ENCODE peak calls at places on chromosomes 7 and 10, in eight cellular contexts. E, G, W, U, H, C, B and V are unnamed samples.

GRCh38 chr10:113494736-113495135 is 58.1 kb upstream of the HABP2 start:
- DNase-seq in E (no peak), G (no peak), W (no peak), U (no peak), H (no peak), C (no peak), B (no peak), V (no peak)

GRCh38 chr10:77967611-77968022 is 41.1 kb upstream of the DLG5 start:
- DNase-seq in E (no peak), G (no peak), W (no peak), U (no peak), H (no peak), C (no peak), B (no peak), V (no peak)

GRCh38 chr10:18214692-18215563 is 74.7 kb downstream of the CACNB2 start:
- DNase-seq in E (peak), G (no peak), W (peak), U (peak), H (peak), C (no peak), B (no peak), V (peak)

GRCh38 chr7:10225265-10225664 is 748.4 kb upstream of the PHF14 start:
- DNase-seq in E (no peak), G (no peak), W (no peak), U (no peak), H (no peak), C (no peak), B (no peak), V (no peak)

GRCh38 chr7:35839860-35840854 is 39.3 kb downstream of the SEPTIN7 start:
- DNase-seq in E (no peak), G (no peak), W (peak), U (peak), H (no peak), C (no peak), B (peak), V (peak)

GRCh38 chr10:133335238-133336122 is 1.2 kb downstream of the CALY start:
- DNase-seq in E (peak), G (no peak), W (peak), U (no peak), H (peak), C (no peak), B (no peak), V (no peak)

GRCh38 chr10:59865101-59865500 is 41.3 kb downstream of the CCDC6 start:
- DNase-seq in E (peak), G (peak), W (peak), U (peak), H (peak), C (no peak), B (peak), V (peak)

GRCh38 chr10:97580421-97581367 is 3.5 kb upstream of the HOGA1 start:
- DNase-seq in E (no peak), G (no peak), W (no peak), U (no peak), H (no peak), C (no peak), B (no peak), V (no peak)

GRCh38 chr10:45001382-45002148 is 842 bp downstream of the ZNF22 start:
- DNase-seq in E (peak), G (peak), W (peak), U (peak), H (peak), C (peak), B (peak), V (peak)

GRCh38 chr7:135822396-135822795 is 73.8 kb upstream of the FAM180A start:
- DNase-seq in E (no peak), G (no peak), W (no peak), U (no peak), H (no peak), C (no peak), B (no peak), V (no peak)

GRCh38 chr7:17625038-17625437 is 315.3 kb downstream of the SNX13 start:
- DNase-seq in E (no peak), G (no peak), W (peak), U (peak), H (no peak), C (no peak), B (no peak), V (peak)

GRCh38 chr10:80149123-80149522 is 16.6 kb downstream of the PLAC9 start:
- DNase-seq in E (no peak), G (no peak), W (no peak), U (no peak), H (no peak), C (no peak), B (no peak), V (no peak)

DNA sequence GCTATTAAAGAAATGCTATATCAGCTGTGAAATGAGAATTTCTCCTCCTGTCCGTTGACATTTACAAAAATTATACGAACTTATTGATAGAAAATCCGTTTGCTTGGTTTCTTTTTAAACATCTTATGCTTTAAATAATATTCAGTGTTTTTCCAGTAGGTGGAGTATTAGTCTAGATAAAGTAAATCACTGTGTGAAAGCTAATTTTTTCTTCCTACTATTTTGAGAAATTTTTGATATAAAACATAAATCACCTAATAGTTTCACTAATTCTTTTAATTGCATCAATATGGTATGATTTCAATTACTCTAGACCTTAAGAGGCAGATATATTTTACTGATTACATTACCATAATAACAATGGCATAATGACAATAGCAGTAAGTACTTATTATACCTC is 335.2 kb upstream of the C7orf33 start:
- DNase-seq in E (no peak), G (no peak), W (no peak), U (no peak), H (no peak), C (no peak), B (no peak), V (no peak)
- TF ChIP-seq CTCF in E (no peak), G (no peak), W (no peak), U (no peak), H (peak), C (peak), B (peak), V (no peak)

DNA sequence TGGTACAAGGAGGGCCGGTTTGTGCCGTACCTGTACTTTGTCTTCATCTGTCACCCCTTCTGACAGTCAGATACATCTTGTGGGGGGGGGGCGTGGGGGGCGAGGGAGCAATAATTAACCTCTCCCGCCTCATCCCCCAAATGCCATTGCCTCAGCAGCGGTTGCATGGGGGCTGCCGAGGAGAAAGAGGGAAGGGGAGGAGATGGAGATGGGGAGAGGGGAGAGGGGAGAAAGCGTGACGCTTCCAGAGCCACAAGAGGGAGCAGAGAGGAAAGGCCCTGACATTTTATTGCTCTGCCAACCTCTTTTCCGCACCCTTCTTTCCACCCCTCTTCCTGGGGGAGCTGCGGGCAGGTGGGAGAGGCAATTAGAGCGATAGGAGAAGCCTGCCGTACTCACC is 11.8 kb downstream of the KAZALD1 start:
- DNase-seq in E (no peak), G (no peak), W (no peak), U (no peak), H (no peak), C (no peak), B (no peak), V (no peak)
- TF ChIP-seq CTCF in E (no peak), G (no peak), W (no peak), U (no peak), H (no peak), C (no peak), B (no peak), V (no peak)

DNA sequence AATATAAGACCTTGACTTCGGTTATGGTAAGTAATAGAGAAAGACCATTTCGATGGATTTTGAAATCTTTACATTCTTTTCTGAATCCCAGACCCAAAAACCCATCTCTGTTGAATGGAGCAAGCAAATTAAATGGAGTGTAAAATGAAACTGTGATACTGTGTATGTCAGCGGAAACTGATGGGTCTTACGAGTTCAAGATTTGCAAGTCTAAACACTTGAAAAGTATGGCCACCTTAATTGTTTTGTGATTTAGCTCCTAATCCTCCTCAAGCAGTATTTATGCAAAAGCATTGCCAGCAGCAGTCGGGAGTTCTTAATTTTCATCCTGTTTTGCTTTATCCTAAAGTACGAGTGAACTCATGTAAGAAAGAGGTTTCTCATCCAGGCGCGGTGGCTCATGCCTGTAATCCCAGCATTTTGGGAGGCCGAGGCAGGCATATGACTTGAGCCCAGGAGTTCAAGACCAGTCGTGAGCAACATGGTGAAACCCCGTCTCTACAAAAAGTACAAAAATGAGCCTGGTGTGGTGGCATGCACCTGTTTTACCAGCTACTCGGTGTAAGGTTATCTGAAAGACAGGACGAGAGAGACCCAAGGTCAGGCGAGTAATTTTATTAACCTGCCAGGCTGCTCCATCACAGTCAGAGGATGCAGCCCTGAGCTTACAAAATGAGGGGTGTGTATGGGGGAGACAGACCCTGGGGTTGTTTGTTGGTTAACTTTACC is 5.8 kb upstream of the DHTKD1 start:
- DNase-seq in E (no peak), G (no peak), W (no peak), U (no peak), H (no peak), C (no peak), B (no peak), V (no peak)
- TF ChIP-seq CTCF in E (no peak), G (no peak), W (no peak), U (no peak), H (no peak), C (no peak), B (no peak), V (no peak)

GRCh38 chr7:155644178-155644970 is at the start of gene RBM33:
- DNase-seq in E (peak), G (peak), W (peak), U (peak), H (peak), C (peak), B (peak), V (peak)
- TF ChIP-seq CTCF in E (no peak), G (no peak), W (no peak), U (no peak), H (no peak), C (no peak), B (no peak), V (no peak)

DNA sequence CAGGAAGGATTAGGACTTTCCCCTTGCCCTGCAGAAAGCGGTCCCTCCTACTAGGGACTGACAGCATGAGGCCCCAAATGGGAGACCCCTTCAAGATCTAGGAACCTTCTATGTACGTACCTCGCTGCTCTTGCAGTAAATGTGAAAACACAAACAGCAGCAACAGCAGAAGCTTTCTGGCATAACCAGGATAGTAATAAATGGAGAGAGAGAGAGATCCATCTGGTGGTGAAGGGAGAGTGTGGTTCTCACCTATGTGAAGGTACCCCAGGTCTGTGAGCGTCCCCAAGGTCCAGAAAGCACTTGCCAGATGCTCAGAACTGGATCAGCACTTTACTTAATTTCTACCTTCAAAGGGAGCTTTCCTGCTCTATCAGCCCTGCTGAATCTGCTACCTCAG is 592.7 kb downstream of the PARD3 start:
- DNase-seq in E (no peak), G (no peak), W (no peak), U (no peak), H (no peak), C (no peak), B (no peak), V (peak)
- TF ChIP-seq CTCF in E (no peak), G (no peak), W (no peak), U (peak), H (no peak), C (no peak), B (no peak), V (no peak)

DNA sequence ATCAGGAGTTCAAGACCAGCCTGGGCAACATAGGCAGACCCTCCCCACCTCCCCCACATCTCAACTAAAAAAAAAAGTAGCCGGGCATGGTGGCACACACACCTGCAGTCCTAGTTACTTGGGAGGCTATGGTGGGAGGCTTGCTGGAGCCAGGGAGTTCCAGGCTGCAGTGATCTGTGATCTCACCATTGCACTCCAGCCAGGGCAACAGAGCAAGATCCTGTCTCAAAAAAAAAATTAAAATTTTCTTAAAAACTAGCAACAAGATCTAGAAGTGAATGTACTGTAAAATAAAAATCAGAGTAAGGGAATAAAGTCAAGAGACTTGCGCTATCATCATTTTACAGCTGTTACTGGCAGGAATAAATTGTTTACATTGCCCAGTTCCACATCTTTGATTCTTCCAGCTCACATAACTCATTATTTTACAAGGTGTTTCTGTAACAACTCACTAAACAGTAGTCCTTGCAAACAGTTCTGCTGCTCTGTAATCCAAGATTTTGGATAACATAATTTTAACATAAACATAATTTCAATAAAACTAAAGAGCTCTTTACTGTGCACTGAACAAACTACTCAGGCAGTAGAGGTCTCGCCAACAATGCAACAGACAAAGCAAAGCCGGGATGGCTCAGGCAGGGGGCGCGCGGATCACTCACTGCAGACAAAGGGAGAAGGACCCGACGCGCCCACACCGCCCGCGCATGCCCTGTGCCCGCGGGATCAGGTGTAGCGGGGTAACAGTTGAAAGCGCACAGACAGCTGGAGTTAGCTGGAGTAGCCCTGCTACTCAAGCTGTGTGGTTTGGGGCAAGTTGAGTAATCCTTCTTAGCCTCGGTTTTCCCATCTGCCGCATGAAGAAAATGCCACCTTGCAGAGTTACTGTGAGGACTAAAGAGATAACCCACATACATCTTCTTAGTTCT is 73.3 kb upstream of the NFE2L3 start:
- DNase-seq in E (peak), G (peak), W (no peak), U (peak), H (peak), C (peak), B (no peak), V (peak)
- TF ChIP-seq CTCF in E (no peak), G (no peak), W (peak), U (peak), H (peak), C (no peak), B (no peak), V (peak)